ENCODE peak calls at places on chromosomes 6 and 20, in ten cellular contexts. S is substantia nigra; O is DND-41; W is HT-29; D is stromal cell of bone marrow; L is mucosa of gallbladder; I is activated CD4-positive, alpha-beta T cell treated with anti-CD3 and anti-CD28 coated beads, Interleukin-2, amount 50 U/mL, for 1 hour; U is type B pancreatic cell; Q is left lung; N is stimulated activated CD8-positive, alpha-beta memory T cell treated with anti-CD3 and anti-CD28 coated beads, Interleukin-15, amount 100 ng/mL, for 24 hours. M is an unnamed sample.

GRCh38 chr6:167826230-167827061 is at the start of gene AFDN:
- DNase-seq in U (peak; percentile 82), S (peak; percentile 41), Q (peak; percentile 92), D (no peak), O (no peak), L (peak; percentile 70), W (peak; percentile 61), N (no peak), I (peak; percentile 64), M (no peak)

GRCh38 chr6:53447869-53448268 is 97.0 kb downstream of the GCLC start:
- DNase-seq in O (no peak), W (no peak), U (no peak), S (no peak), I (no peak), Q (no peak), N (no peak), D (no peak), L (no peak), M (no peak)

GRCh38 chr6:150987371-150987828 is 121.9 kb downstream of the MTHFD1L start:
- DNase-seq in I (peak; percentile 1), D (no peak), W (no peak), L (no peak), S (no peak), U (no peak), N (no peak), O (no peak), Q (no peak), M (no peak)

GRCh38 chr6:42696526-42697267 is 25.7 kb downstream of the PRPH2 start:
- DNase-seq in N (no peak), U (no peak), D (peak; percentile 49), O (no peak), W (no peak), Q (no peak), L (no peak), I (no peak), S (no peak), M (no peak)

GRCh38 chr6:89022747-89023289 is 57.7 kb upstream of the PNRC1 start:
- DNase-seq in U (no peak), N (no peak), W (no peak), S (no peak), I (no peak), O (no peak), D (peak; percentile 78), Q (no peak), L (no peak), M (no peak)

GRCh38 chr20:23368316-23369110 is 6.5 kb downstream of the GZF1 start:
- DNase-seq in U (no peak), L (no peak), O (no peak), N (no peak), Q (no peak), W (no peak), D (no peak), S (no peak), I (no peak), M (no peak)

GRCh38 chr6:93568169-93568568 is 148.8 kb upstream of the EPHA7 start:
- DNase-seq in D (no peak), S (no peak), O (no peak), I (no peak), Q (no peak), U (no peak), W (no peak), N (no peak), L (no peak), M (no peak)

GRCh38 chr20:35339007-35339406 is 46.8 kb upstream of the FAM83C start:
- DNase-seq in U (no peak), O (no peak), L (no peak), I (no peak), S (no peak), N (no peak), Q (no peak), D (peak; percentile 79), W (no peak), M (no peak)

GRCh38 chr6:145705561-145705960 is 29.8 kb downstream of the EPM2A start:
- DNase-seq in L (no peak), S (no peak), I (no peak), Q (no peak), W (no peak), O (no peak), N (no peak), U (no peak), D (no peak), M (no peak)

GRCh38 chr6:161010418-161010817 is 18.8 kb downstream of the MAP3K4 start:
- DNase-seq in O (no peak), S (no peak), W (no peak), I (no peak), U (no peak), Q (no peak), L (no peak), D (peak; percentile 23), N (no peak), M (no peak)

GRCh38 chr6:40188931-40189330 is 254.7 kb upstream of the MOCS1 start:
- DNase-seq in W (no peak), L (no peak), U (no peak), D (no peak), O (no peak), Q (no peak), I (no peak), N (no peak), S (no peak), M (no peak)

GRCh38 chr20:11917663-11918062 is at the start of gene BTBD3:
- DNase-seq in U (no peak), N (no peak), L (peak; percentile 66), S (peak; percentile 42), D (peak; percentile 33), Q (no peak), W (peak; percentile 66), I (no peak), O (no peak), M (no peak)

GRCh38 chr6:142943746-142944125 is 1.2 kb downstream of the HIVEP2 start:
- DNase-seq in U (no peak), D (no peak), N (no peak), S (no peak), Q (no peak), O (peak; percentile 79), L (no peak), W (no peak), I (peak; percentile 33), M (no peak)

GRCh38 chr6:91063362-91063761 is 476.5 kb upstream of the MAP3K7 start:
- DNase-seq in I (no peak), D (no peak), W (no peak), N (no peak), O (no peak), U (no peak), L (no peak), S (no peak), Q (no peak), M (no peak)

GRCh38 chr20:58700121-58700780 is 7.7 kb downstream of the NPEPL1 start:
- DNase-seq in Q (peak; percentile 35), L (no peak), U (no peak), O (no peak), D (peak; percentile 64), S (no peak), N (no peak), W (peak; percentile 27), I (no peak), M (peak; percentile 69)

GRCh38 chr20:3614509-3614908 is 48.7 kb downstream of the GFRA4 start:
- DNase-seq in L (no peak), D (no peak), Q (no peak), N (no peak), I (no peak), U (no peak), W (no peak), S (no peak), O (no peak), M (no peak)

GRCh38 chr6:18496462-18496861 is 109.3 kb downstream of the RNF144B start:
- DNase-seq in N (no peak), I (no peak), D (no peak), U (no peak), L (peak; percentile 64), O (no peak), S (no peak), W (no peak), Q (no peak), M (no peak)

GRCh38 chr6:106693343-106693742 is 64.0 kb downstream of the QRSL1 start:
- DNase-seq in O (no peak), I (no peak), D (no peak), U (no peak), L (no peak), W (no peak), Q (no peak), S (no peak), N (no peak), M (no peak)

GRCh38 chr20:49811825-49812462 is 684 bp upstream of the SLC9A8 start:
- DNase-seq in D (no peak), S (no peak), N (no peak), U (no peak), Q (no peak), I (no peak), W (no peak), L (no peak), O (no peak), M (peak; percentile 66)

GRCh38 chr6:96015791-96016776 is at the start of gene FUT9:
- DNase-seq in O (no peak), Q (peak; percentile 67), S (peak; percentile 89), L (no peak), U (peak; percentile 71), I (no peak), W (no peak), D (no peak), N (no peak), M (peak; percentile 22)